ENCODE peak calls at places on chromosomes 16 and 17, in four cellular contexts. One of them, this sample, is unnamed.

GRCh38 chr17:62628845-62629555 is 1.5 kb downstream of the MRC2 start:
- DNase-seq in psoas muscle: peak
- DNase-seq in omental fat pad: no peak
- DNase-seq in stimulated activated CD4-positive, alpha-beta T cell treated with anti-CD3 and anti-CD28 coated beads, Interleukin-1b, Interleukin-23, amount 100 ng/mL, for 1 hour: no peak
- DNase-seq in this sample: no peak

GRCh38 chr16:9706217-9706616 is 476.0 kb downstream of the GRIN2A start:
- DNase-seq in psoas muscle: no peak
- DNase-seq in stimulated activated CD4-positive, alpha-beta T cell treated with anti-CD3 and anti-CD28 coated beads, Interleukin-1b, Interleukin-23, amount 100 ng/mL, for 1 hour: no peak
- DNase-seq in omental fat pad: no peak
- DNase-seq in this sample: no peak

GRCh38 chr16:81237282-81237681 is 1.2 kb upstream of the BCO1 start:
- DNase-seq in stimulated activated CD4-positive, alpha-beta T cell treated with anti-CD3 and anti-CD28 coated beads, Interleukin-1b, Interleukin-23, amount 100 ng/mL, for 1 hour: no peak
- DNase-seq in psoas muscle: peak
- DNase-seq in omental fat pad: no peak
- DNase-seq in this sample: no peak

GRCh38 chr16:20181386-20181785 is 107.7 kb upstream of the GPR139 start:
- DNase-seq in psoas muscle: no peak
- DNase-seq in stimulated activated CD4-positive, alpha-beta T cell treated with anti-CD3 and anti-CD28 coated beads, Interleukin-1b, Interleukin-23, amount 100 ng/mL, for 1 hour: no peak
- DNase-seq in omental fat pad: no peak
- DNase-seq in this sample: no peak

GRCh38 chr16:31331141-31331764 is 23.7 kb upstream of the ITGAX start:
- DNase-seq in stimulated activated CD4-positive, alpha-beta T cell treated with anti-CD3 and anti-CD28 coated beads, Interleukin-1b, Interleukin-23, amount 100 ng/mL, for 1 hour: no peak
- DNase-seq in omental fat pad: no peak
- DNase-seq in psoas muscle: no peak
- DNase-seq in this sample: no peak

GRCh38 chr17:63700528-63701441 is 860 bp upstream of the LIMD2 start:
- DNase-seq in stimulated activated CD4-positive, alpha-beta T cell treated with anti-CD3 and anti-CD28 coated beads, Interleukin-1b, Interleukin-23, amount 100 ng/mL, for 1 hour: peak
- DNase-seq in omental fat pad: no peak
- DNase-seq in psoas muscle: peak
- DNase-seq in this sample: no peak

GRCh38 chr16:22300427-22301071 is 3.3 kb downstream of the POLR3E start:
- DNase-seq in stimulated activated CD4-positive, alpha-beta T cell treated with anti-CD3 and anti-CD28 coated beads, Interleukin-1b, Interleukin-23, amount 100 ng/mL, for 1 hour: no peak
- DNase-seq in omental fat pad: no peak
- DNase-seq in psoas muscle: peak
- DNase-seq in this sample: no peak

GRCh38 chr16:11972128-11972527 is 4.4 kb upstream of the SNX29 start:
- DNase-seq in psoas muscle: no peak
- DNase-seq in omental fat pad: no peak
- DNase-seq in stimulated activated CD4-positive, alpha-beta T cell treated with anti-CD3 and anti-CD28 coated beads, Interleukin-1b, Interleukin-23, amount 100 ng/mL, for 1 hour: no peak
- DNase-seq in this sample: no peak

GRCh38 chr17:46944931-46945330 is 22.0 kb downstream of the GOSR2 start:
- DNase-seq in stimulated activated CD4-positive, alpha-beta T cell treated with anti-CD3 and anti-CD28 coated beads, Interleukin-1b, Interleukin-23, amount 100 ng/mL, for 1 hour: no peak
- DNase-seq in psoas muscle: no peak
- DNase-seq in omental fat pad: no peak
- DNase-seq in this sample: no peak

GRCh38 chr17:76872221-76872873 is 4.1 kb downstream of the MGAT5B start:
- DNase-seq in omental fat pad: no peak
- DNase-seq in psoas muscle: no peak
- DNase-seq in stimulated activated CD4-positive, alpha-beta T cell treated with anti-CD3 and anti-CD28 coated beads, Interleukin-1b, Interleukin-23, amount 100 ng/mL, for 1 hour: no peak
- DNase-seq in this sample: peak

This sample was measured in glomerular endothelial cell.